ENCODE peak calls at places on chromosomes 11 and 22, in seven cellular contexts. I, T, L, X, S, M and H are unnamed samples.

GRCh38 chr22:42280140-42280539 is 9.7 kb upstream of the TCF20 start:
- DNase-seq in I (no peak), T (no peak), L (no peak), X (no peak), S (peak; percentile 4), M (no peak), H (no peak)

GRCh38 chr11:120511804-120512726 is 517 bp downstream of the GRIK4 start:
- DNase-seq in I (no peak), T (peak; percentile 67), L (no peak), X (no peak), S (no peak), M (no peak), H (peak; percentile 41)

GRCh38 chr11:127017482-127017881 is 16.9 kb upstream of the KIRREL3 start:
- DNase-seq in I (no peak), T (no peak), L (peak; percentile 44), X (peak; percentile 46), S (no peak), M (peak; percentile 93), H (no peak)

GRCh38 chr11:27395556-27396258 is 32.7 kb upstream of the CCDC34 start:
- DNase-seq in I (no peak), T (no peak), L (no peak), X (peak; percentile 40), S (no peak), M (peak; percentile 76), H (no peak)

GRCh38 chr11:9605742-9606141 is 32.3 kb downstream of the WEE1 start:
- DNase-seq in I (no peak), T (no peak), L (no peak), X (no peak), S (no peak), M (no peak), H (no peak)

GRCh38 chr11:114762437-114762836 is 84.1 kb downstream of the NXPE2 start:
- DNase-seq in I (no peak), T (peak; percentile 59), L (peak; percentile 46), X (peak; percentile 20), S (peak; percentile 55), M (peak; percentile 54), H (peak; percentile 53)

GRCh38 chr11:30477061-30477460 is 109.1 kb downstream of the MPPED2 start:
- DNase-seq in I (no peak), T (no peak), L (no peak), X (no peak), S (no peak), M (no peak), H (no peak)

GRCh38 chr22:35632902-35633301 is 15.3 kb upstream of the APOL6 start:
- DNase-seq in I (no peak), T (no peak), L (no peak), X (no peak), S (no peak), M (no peak), H (no peak)

GRCh38 chr22:48259991-48260670 is 1497.7 kb downstream of the TBC1D22A start:
- DNase-seq in I (no peak), T (no peak), L (no peak), X (no peak), S (no peak), M (no peak), H (no peak)

GRCh38 chr11:31424652-31425051 is 55.0 kb downstream of the DNAJC24 start:
- DNase-seq in I (no peak), T (no peak), L (no peak), X (no peak), S (no peak), M (no peak), H (no peak)

GRCh38 chr22:32587449-32587848 is 112.8 kb downstream of the FBXO7 start:
- DNase-seq in I (no peak), T (no peak), L (no peak), X (no peak), S (no peak), M (no peak), H (peak; percentile 30)

GRCh38 chr11:9577551-9577950 is 4.1 kb downstream of the WEE1 start:
- DNase-seq in I (no peak), T (no peak), L (no peak), X (peak; percentile 58), S (no peak), M (peak; percentile 58), H (no peak)

GRCh38 chr11:60345489-60345888 is 18.4 kb downstream of the MS4A6E start:
- DNase-seq in I (no peak), T (no peak), L (no peak), X (no peak), S (peak; percentile 40), M (no peak), H (peak; percentile 20)

GRCh38 chr22:44159230-44159629 is 21.5 kb upstream of the PARVG start:
- DNase-seq in I (no peak), T (no peak), L (no peak), X (no peak), S (no peak), M (no peak), H (no peak)

GRCh38 chr22:27336151-27337090 is 465.1 kb downstream of the MN1 start:
- DNase-seq in I (no peak), T (no peak), L (no peak), X (peak; percentile 87), S (no peak), M (no peak), H (no peak)

GRCh38 chr11:103920449-103920848 is 116.0 kb upstream of the DDI1 start:
- DNase-seq in I (no peak), T (no peak), L (no peak), X (peak; percentile 50), S (no peak), M (peak; percentile 73), H (no peak)

GRCh38 chr22:44930711-44931035 is 79.1 kb downstream of the PHF21B start:
- DNase-seq in I (no peak), T (no peak), L (no peak), X (no peak), S (no peak), M (no peak), H (no peak)

GRCh38 chr22:50706481-50707125 is 31.4 kb upstream of the ACR start:
- DNase-seq in I (no peak), T (no peak), L (no peak), X (no peak), S (no peak), M (no peak), H (no peak)

GRCh38 chr22:22069450-22070370 is 87.1 kb upstream of the TOP3B start:
- DNase-seq in I (no peak), T (no peak), L (no peak), X (no peak), S (no peak), M (no peak), H (no peak)

GRCh38 chr22:17606472-17606871 is 22.1 kb downstream of the ATP6V1E1 start:
- DNase-seq in I (no peak), T (no peak), L (no peak), X (no peak), S (no peak), M (peak; percentile 65), H (no peak)

GRCh38 chr11:65411681-65412070 is 10.9 kb upstream of the NEAT1 start:
- DNase-seq in I (no peak), T (no peak), L (no peak), X (no peak), S (peak; percentile 26), M (no peak), H (no peak)
- H3K36me3 ChIP-seq in I (peaks cover 7% of the 10 kb centered on the region), T (no peaks in the 10 kb centered on the region), L (peaks cover 37% of the 10 kb centered on the region), X (peaks cover 11% of the 10 kb centered on the region), S (no peaks in the 10 kb centered on the region), M (peaks cover 35% of the 10 kb centered on the region), H (peaks cover 49% of the 10 kb centered on the region)

GRCh38 chr11:125494033-125494364 is 2.1 kb downstream of the FEZ1 start:
- DNase-seq in I (no peak), T (no peak), L (no peak), X (no peak), S (no peak), M (no peak), H (no peak)
- H3K4me1 ChIP-seq in I (peaks cover 13% of the 10 kb centered on the region), T (peaks cover 5% of the 10 kb centered on the region), L (peaks cover 14% of the 10 kb centered on the region), X (peaks cover 19% of the 10 kb centered on the region), S (peaks cover 18% of the 10 kb centered on the region), M (peaks cover 5% of the 10 kb centered on the region), H (peaks cover 3% of the 10 kb centered on the region)

GRCh38 chr11:95916049-95916448 is 7.9 kb downstream of the MTMR2 start:
- DNase-seq in I (no peak), T (no peak), L (no peak), X (no peak), S (no peak), M (no peak), H (no peak)

GRCh38 chr11:95918056-95918455 is 5.9 kb downstream of the MTMR2 start:
- DNase-seq in I (no peak), T (no peak), L (no peak), X (no peak), S (no peak), M (no peak), H (no peak)

GRCh38 chr11:95919514-95919913 is 4.4 kb downstream of the MTMR2 start:
- DNase-seq in I (no peak), T (no peak), L (no peak), X (no peak), S (no peak), M (no peak), H (no peak)

GRCh38 chr11:95918720-95919119 is 5.2 kb downstream of the MTMR2 start:
- DNase-seq in I (no peak), T (no peak), L (no peak), X (no peak), S (no peak), M (no peak), H (no peak)

DNA sequence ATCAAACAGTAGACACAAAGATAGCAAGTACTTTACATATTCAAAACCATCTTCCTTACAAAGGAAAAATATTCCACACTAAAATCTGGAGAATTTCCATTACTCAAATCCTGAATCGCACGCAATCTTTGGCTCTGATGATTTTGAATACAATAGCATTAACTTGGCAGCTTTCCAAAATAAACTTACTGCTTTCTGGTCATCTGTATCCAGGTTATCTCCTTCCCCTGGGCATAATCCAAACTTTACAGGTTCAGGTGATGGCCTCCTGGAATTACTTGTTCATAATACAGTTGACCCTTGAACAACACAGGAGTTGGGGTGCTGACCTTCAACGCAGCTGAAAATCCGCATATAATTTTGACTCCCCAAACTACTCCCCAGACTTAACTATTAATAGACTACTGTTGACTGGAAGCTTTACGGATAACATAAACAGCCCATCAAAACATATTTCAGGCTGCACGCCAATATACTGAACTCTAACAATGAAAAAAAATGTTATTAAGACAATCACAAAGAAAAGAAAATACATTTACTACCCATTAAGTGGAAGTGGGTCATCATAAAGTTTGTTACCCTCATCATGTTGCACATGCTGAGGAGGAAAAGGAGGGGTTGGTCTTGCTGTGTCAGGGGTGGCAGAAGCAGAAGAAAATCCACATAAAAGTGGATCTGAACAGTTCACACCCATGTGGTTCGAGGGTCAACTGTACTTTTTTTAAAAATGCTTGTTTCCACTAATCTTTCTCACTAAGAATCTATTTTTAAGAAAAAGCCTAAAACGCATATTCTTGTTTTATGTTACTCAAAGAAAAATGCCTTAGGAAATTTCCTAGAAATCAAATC is 6.5 kb downstream of the MTMR2 start:
- DNase-seq in I (no peak), T (no peak), L (no peak), X (peak; percentile 24), S (no peak), M (peak; percentile 30), H (no peak)
- H3K4me3 ChIP-seq in I (no peak overlapping the region), T (no peak overlapping the region), L (no peak overlapping the region), X (no peak overlapping the region), S (no peak overlapping the region), M (no peak overlapping the region), H (no peak overlapping the region)

DNA sequence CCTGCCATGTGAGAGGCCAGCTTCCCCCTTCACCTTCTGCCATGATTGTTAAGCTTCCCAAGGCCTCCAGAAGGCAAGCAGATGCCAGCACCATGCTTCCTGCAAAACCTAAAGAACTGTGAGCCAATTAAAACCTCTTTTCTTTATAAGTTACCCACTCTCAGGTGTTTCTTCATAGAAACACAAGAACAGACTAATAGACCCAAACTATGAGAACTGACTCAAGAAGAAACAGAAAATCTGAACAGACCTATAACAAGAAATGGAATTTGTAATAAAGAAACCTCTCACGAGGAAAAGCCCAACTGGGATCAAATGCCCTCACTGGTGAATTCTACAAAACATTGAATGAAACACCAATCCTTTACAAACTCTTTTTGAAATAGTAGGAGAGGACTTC is 12.0 kb downstream of the NPAT start:
- DNase-seq in I (no peak), T (no peak), L (no peak), X (no peak), S (no peak), M (no peak), H (no peak)
- H3K36me3 ChIP-seq in I (peaks cover 58% of the 10 kb centered on the region), T (no peaks in the 10 kb centered on the region), L (peaks cover 93% of the 10 kb centered on the region), X (peaks cover 16% of the 10 kb centered on the region), S (no peaks in the 10 kb centered on the region), M (peaks cover 33% of the 10 kb centered on the region), H (peaks cover 16% of the 10 kb centered on the region)